ENCODE peak calls at places on chromosomes 7 and 10, in eight cellular contexts. P is right cardiac atrium; Y is transverse colon; C is sigmoid colon; O is naive thymus-derived CD4-positive, alpha-beta T cell; R is heart left ventricle; Z is cardiac muscle cell; B is A549. I is an unnamed sample.

GRCh38 chr7:33807779-33808482 is 97.4 kb upstream of the BMPER start:
- DNase-seq in R (no peak), B (peak), Y (peak), O (no peak), Z (peak), P (peak), C (no peak), I (peak)

GRCh38 chr7:11625669-11626068 is 206.3 kb downstream of the THSD7A start:
- DNase-seq in B (peak), P (peak), Y (no peak), C (no peak), R (peak), Z (peak), O (no peak), I (no peak)

GRCh38 chr7:24340727-24341126 is 56.7 kb downstream of the NPY start:
- DNase-seq in C (no peak), R (no peak), O (no peak), Y (no peak), Z (no peak), P (no peak), B (no peak), I (no peak)

GRCh38 chr10:360653-361052 is 225.4 kb downstream of the ZMYND11 start:
- DNase-seq in Y (no peak), P (no peak), Z (no peak), C (peak), B (no peak), O (no peak), R (no peak), I (no peak)

GRCh38 chr7:73642834-73643233 is 18.5 kb upstream of the MLXIPL start:
- DNase-seq in Z (no peak), R (no peak), P (no peak), O (no peak), Y (no peak), B (no peak), C (no peak), I (no peak)

GRCh38 chr7:157876469-157877285 is 539.9 kb downstream of the DNAJB6 start:
- DNase-seq in Z (no peak), Y (no peak), O (no peak), P (no peak), R (peak), B (peak), C (no peak), I (no peak)

GRCh38 chr7:90824386-90825307 is 228.5 kb downstream of the CDK14 start:
- DNase-seq in C (no peak), O (no peak), Z (peak), B (no peak), P (no peak), Y (no peak), R (no peak), I (no peak)

GRCh38 chr7:29610031-29610490 is 46.4 kb downstream of the PRR15 start:
- DNase-seq in Z (peak), P (no peak), O (no peak), B (no peak), Y (no peak), R (no peak), C (no peak), I (no peak)

GRCh38 chr10:72460271-72460670 is 105.6 kb upstream of the DNAJB12 start:
- DNase-seq in O (no peak), Z (no peak), Y (no peak), B (no peak), C (no peak), P (no peak), R (no peak), I (no peak)

GRCh38 chr10:74669210-74669609 is 157.2 kb upstream of the KAT6B start:
- DNase-seq in R (no peak), O (no peak), P (no peak), B (no peak), Z (no peak), Y (no peak), C (no peak), I (no peak)

GRCh38 chr7:94656925-94657731 is 1.2 kb upstream of the SGCE start:
- DNase-seq in Y (no peak), P (peak), C (no peak), R (no peak), B (peak), Z (peak), O (peak), I (peak)

GRCh38 chr10:6239213-6239991 is 36.7 kb downstream of the PFKFB3 start:
- DNase-seq in P (no peak), O (no peak), C (peak), Y (peak), R (no peak), B (peak), Z (peak), I (peak)

GRCh38 chr7:105691692-105692564 is 110.6 kb upstream of the EFCAB10 start:
- DNase-seq in R (peak), P (peak), Z (peak), B (no peak), C (peak), O (peak), Y (peak), I (peak)

GRCh38 chr10:133324198-133324792 is 12.4 kb downstream of the CALY start:
- DNase-seq in B (peak), P (peak), O (peak), Y (peak), R (peak), C (no peak), Z (peak), I (peak)

GRCh38 chr10:45235823-45236222 is 79.6 kb downstream of the OR13A1 start:
- DNase-seq in O (no peak), Z (peak), C (no peak), B (no peak), Y (no peak), P (no peak), R (no peak), I (no peak)

GRCh38 chr7:121519548-121520521 is 123.7 kb upstream of the FAM3C start:
- DNase-seq in C (peak), O (no peak), P (no peak), R (peak), Y (no peak), B (no peak), Z (no peak), I (no peak)

GRCh38 chr10:31000071-31000787 is 31.4 kb downstream of the ZNF438 start:
- DNase-seq in O (no peak), Z (peak), R (no peak), P (no peak), Y (no peak), B (peak), C (no peak), I (no peak)

GRCh38 chr10:107442035-107442505 is 277.6 kb upstream of the SORCS1 start:
- DNase-seq in Z (peak), C (no peak), B (no peak), O (no peak), Y (no peak), P (no peak), R (no peak), I (no peak)

GRCh38 chr7:7190142-7190541 is 7.8 kb downstream of the C1GALT1 start:
- DNase-seq in P (no peak), O (no peak), R (no peak), B (peak), Y (no peak), Z (peak), C (no peak), I (no peak)

GRCh38 chr7:128404143-128404681 is 5.6 kb downstream of the IMPDH1 start:
- DNase-seq in B (no peak), Z (no peak), Y (peak), O (no peak), C (no peak), P (no peak), R (no peak), I (no peak)

GRCh38 chr10:92695679-92696605 is 6.2 kb downstream of the HHEX start:
- DNase-seq in Y (no peak), Z (peak), B (no peak), P (no peak), O (no peak), R (no peak), C (peak), I (no peak)

GRCh38 chr10:34587002-34587740 is 227.9 kb downstream of the PARD3 start:
- DNase-seq in O (no peak), C (no peak), P (no peak), B (no peak), Z (no peak), Y (no peak), R (no peak), I (no peak)

GRCh38 chr7:33243319-33243881 is 114.0 kb downstream of the BBS9 start:
- DNase-seq in B (peak), P (no peak), R (no peak), C (no peak), Y (no peak), O (peak), Z (peak), I (peak)

GRCh38 chr7:100003711-100004661 is 11.4 kb upstream of the ZKSCAN1 start:
- DNase-seq in C (peak), Y (peak), O (no peak), B (peak), Z (no peak), P (no peak), R (no peak), I (no peak)

GRCh38 chr10:74213571-74214162 is 62.6 kb downstream of the ADK start:
- DNase-seq in B (peak), R (no peak), C (no peak), Z (peak), O (peak), P (peak), Y (peak), I (peak)

GRCh38 chr10:69340695-69341094 is 62.4 kb downstream of the HK1 start:
- DNase-seq in R (no peak), Y (no peak), B (no peak), O (no peak), Z (no peak), C (no peak), P (no peak), I (no peak)

GRCh38 chr7:131603932-131604331 is 47.5 kb upstream of the PODXL start:
- DNase-seq in Y (no peak), B (no peak), C (no peak), Z (no peak), O (no peak), P (no peak), R (no peak), I (no peak)

GRCh38 chr10:101001225-101002035 is 1.8 kb downstream of the LZTS2 start:
- DNase-seq in O (no peak), C (peak), Y (peak), P (peak), Z (peak), R (peak), B (no peak), I (no peak)

GRCh38 chr10:17645591-17646345 is 1.8 kb downstream of the STAM start:
- DNase-seq in B (no peak), Z (no peak), P (no peak), O (peak), C (no peak), Y (no peak), R (no peak), I (peak)

GRCh38 chr7:35605760-35606159 is 89.2 kb downstream of the HERPUD2 start:
- DNase-seq in Y (no peak), Z (peak), C (no peak), O (no peak), B (peak), P (no peak), R (no peak), I (no peak)

GRCh38 chr10:100043344-100043743 is 33.6 kb upstream of the DNMBP start:
- DNase-seq in P (no peak), C (no peak), B (peak), R (no peak), Y (peak), O (no peak), Z (no peak), I (peak)

GRCh38 chr10:49157229-49157628 is 23.4 kb upstream of the FAM170B start:
- DNase-seq in Y (no peak), Z (no peak), P (no peak), B (no peak), O (no peak), R (no peak), C (no peak), I (no peak)
- H3K4me3 ChIP-seq in Y (no peak), Z (no peak), P (no peak), B (no peak), O (no peak), R (no peak), C (no peak), I (no peak)

GRCh38 chr7:116631676-116632075 is 40.3 kb upstream of the MET start:
- DNase-seq in R (no peak), Y (no peak), O (no peak), P (no peak), B (no peak), Z (no peak), C (no peak), I (no peak)
- H3K27ac ChIP-seq in R (no peak), Y (no peak), O (no peak), P (no peak), B (peak), Z (no peak), C (no peak), I (no peak)

GRCh38 chr7:103988468-103989199 is 824 bp downstream of the RELN start:
- DNase-seq in Z (peak), P (no peak), O (no peak), C (no peak), Y (no peak), B (peak), R (no peak), I (no peak)
- H3K4me3 ChIP-seq in Z (peak), P (peak), O (no peak), C (peak), Y (no peak), B (peak), R (peak), I (no peak)

DNA sequence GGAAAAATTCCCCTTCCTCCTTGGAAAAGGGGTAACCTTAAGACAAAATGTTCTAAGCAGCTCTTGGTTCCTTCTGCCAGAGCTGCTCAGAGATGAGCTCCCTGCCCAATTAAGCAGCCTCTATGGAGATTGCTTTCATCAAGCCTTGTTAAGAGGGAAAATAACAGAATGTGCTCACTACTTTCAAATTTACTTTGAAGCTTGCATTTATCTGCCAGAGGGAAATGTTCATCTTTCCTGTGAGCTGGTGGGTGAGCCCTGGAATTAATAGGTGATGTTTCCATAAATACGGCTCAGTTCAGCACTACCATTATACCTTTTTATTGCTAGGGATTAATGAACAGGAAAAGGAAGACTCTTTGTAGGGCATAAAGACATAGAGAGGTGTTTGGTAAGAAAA is 549.0 kb downstream of the REEP3 start:
- DNase-seq in P (no peak), R (no peak), B (no peak), O (no peak), Y (no peak), Z (no peak), C (no peak), I (no peak)
- H3K27ac ChIP-seq in P (no peak), R (no peak), B (no peak), O (no peak), Y (no peak), Z (no peak), C (no peak), I (no peak)

GRCh38 chr7:41699532-41699931 is 3.4 kb downstream of the INHBA start:
- DNase-seq in C (no peak), P (peak), O (no peak), Y (no peak), Z (peak), R (no peak), B (no peak), I (peak)
- H3K4me3 ChIP-seq in C (peak), P (peak), O (no peak), Y (no peak), Z (peak), R (peak), B (no peak), I (peak)

GRCh38 chr10:93876391-93876790 is 17.4 kb upstream of the SLC35G1 start:
- DNase-seq in C (no peak), O (no peak), B (no peak), P (no peak), R (no peak), Z (no peak), Y (no peak), I (no peak)
- H3K27ac ChIP-seq in C (no peak), O (no peak), B (no peak), P (no peak), R (no peak), Z (no peak), Y (no peak), I (no peak)

I was measured in PC-9.